ENCODE peak calls at places on chromosomes 12 and 14, in four cellular contexts. X is GM23248, M is transverse colon, G is adipocyte. T is an unnamed sample.

GRCh38 chr14:103002578-103003350 is 54.6 kb downstream of the CDC42BPB start:
- DNase-seq in X (no peak), M (no peak), G (no peak), T (no peak)

GRCh38 chr12:97308576-97309198 is 153.9 kb upstream of the RMST start:
- DNase-seq in X (peak), M (no peak), G (peak), T (peak)

GRCh38 chr14:61891251-61891650 is 129.0 kb downstream of the SNAPC1 start:
- DNase-seq in X (peak), M (no peak), G (peak), T (peak)

GRCh38 chr12:109052415-109053323 is at the start of gene USP30:
- DNase-seq in X (peak), M (peak), G (peak), T (peak)

GRCh38 chr12:123933214-123933613 is 39.4 kb downstream of the CCDC92 start:
- DNase-seq in X (no peak), M (no peak), G (no peak), T (no peak)

GRCh38 chr14:70782361-70782760 is 27.0 kb downstream of the MAP3K9 start:
- DNase-seq in X (peak), M (no peak), G (peak), T (no peak)

GRCh38 chr12:5010130-5010529 is 33.5 kb upstream of the KCNA5 start:
- DNase-seq in X (no peak), M (no peak), G (no peak), T (no peak)

GRCh38 chr12:31479516-31480210 is 111.3 kb downstream of the DENND5B start:
- DNase-seq in X (no peak), M (no peak), G (no peak), T (no peak)

GRCh38 chr12:1348606-1349005 is 245.8 kb downstream of the FBXL14 start:
- DNase-seq in X (peak), M (no peak), G (no peak), T (no peak)

GRCh38 chr14:99213101-99213500 is 58.9 kb downstream of the BCL11B start:
- DNase-seq in X (peak), M (no peak), G (peak), T (no peak)

GRCh38 chr14:99212646-99213045 is 59.4 kb downstream of the BCL11B start:
- DNase-seq in X (no peak), M (no peak), G (no peak), T (no peak)

GRCh38 chr14:99214701-99215100 is 57.3 kb downstream of the BCL11B start:
- DNase-seq in X (no peak), M (no peak), G (no peak), T (no peak)

GRCh38 chr14:99212199-99212598 is 59.8 kb downstream of the BCL11B start:
- DNase-seq in X (no peak), M (no peak), G (no peak), T (no peak)

DNA sequence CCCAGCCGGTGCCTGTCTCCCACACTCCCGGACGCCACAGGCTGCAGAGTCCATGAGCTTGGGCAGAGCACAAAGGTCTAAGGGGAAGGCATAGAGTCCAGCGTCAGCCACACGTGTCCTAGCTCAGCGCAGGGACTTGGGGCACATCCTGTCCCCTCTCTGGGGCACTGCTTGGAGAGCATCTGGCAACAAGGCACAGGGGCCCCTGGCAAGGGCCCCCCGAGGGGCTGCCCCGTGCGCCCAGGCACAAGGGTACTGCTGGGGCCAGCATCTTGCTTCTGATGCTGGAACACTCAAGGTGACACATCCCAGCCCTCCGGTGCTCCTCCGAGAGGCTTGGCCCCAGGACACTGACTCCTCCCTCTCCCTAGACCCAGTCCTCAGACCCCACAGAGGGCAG is 58.4 kb downstream of the BCL11B start:
- DNase-seq in X (no peak), M (no peak), G (no peak), T (no peak)
- H3K4me3 ChIP-seq in X (no peak), M (no peak), G (no peak), T (no peak)

DNA sequence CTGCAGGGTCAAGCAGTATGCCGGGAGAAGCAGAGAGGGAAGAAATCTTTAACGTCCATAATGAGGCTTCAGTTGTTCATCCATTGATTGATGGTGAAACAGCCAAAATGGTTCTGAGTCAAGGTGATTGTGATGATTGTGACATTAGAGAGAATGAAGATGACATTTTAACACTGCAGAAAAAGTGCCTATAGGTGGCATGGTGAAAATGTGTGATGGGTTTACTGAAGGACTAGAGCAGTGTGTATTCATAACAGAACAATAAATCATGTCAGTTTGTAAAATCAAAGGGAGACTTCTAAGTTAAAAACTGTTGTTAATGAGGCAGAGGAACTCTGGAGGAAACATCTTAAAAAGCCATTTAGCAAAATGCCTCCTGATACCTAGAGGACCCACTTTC is 57.7 kb upstream of the CAND1 start:
- DNase-seq in X (no peak), M (no peak), G (no peak), T (no peak)
- H3K4me3 ChIP-seq in X (no peak), M (no peak), G (no peak), T (no peak)

GRCh38 chr14:100371773-100372172 is 48.6 kb downstream of the SLC25A47 start:
- DNase-seq in X (no peak), M (no peak), G (no peak), T (no peak)
- H3K4me3 ChIP-seq in X (no peak), M (no peak), G (no peak), T (peak)

GRCh38 chr12:53961025-53961761 is 6.5 kb downstream of the HOXC12 start:
- DNase-seq in X (no peak), M (no peak), G (no peak), T (no peak)

GRCh38 chr12:53958128-53958527 is 3.4 kb downstream of the HOXC12 start:
- DNase-seq in X (no peak), M (no peak), G (no peak), T (no peak)

GRCh38 chr12:53959314-53959713 is 4.6 kb downstream of the HOXC12 start:
- DNase-seq in X (no peak), M (no peak), G (no peak), T (no peak)

GRCh38 chr12:53963005-53963404 is 8.3 kb downstream of the HOXC12 start:
- DNase-seq in X (no peak), M (no peak), G (no peak), T (no peak)

DNA sequence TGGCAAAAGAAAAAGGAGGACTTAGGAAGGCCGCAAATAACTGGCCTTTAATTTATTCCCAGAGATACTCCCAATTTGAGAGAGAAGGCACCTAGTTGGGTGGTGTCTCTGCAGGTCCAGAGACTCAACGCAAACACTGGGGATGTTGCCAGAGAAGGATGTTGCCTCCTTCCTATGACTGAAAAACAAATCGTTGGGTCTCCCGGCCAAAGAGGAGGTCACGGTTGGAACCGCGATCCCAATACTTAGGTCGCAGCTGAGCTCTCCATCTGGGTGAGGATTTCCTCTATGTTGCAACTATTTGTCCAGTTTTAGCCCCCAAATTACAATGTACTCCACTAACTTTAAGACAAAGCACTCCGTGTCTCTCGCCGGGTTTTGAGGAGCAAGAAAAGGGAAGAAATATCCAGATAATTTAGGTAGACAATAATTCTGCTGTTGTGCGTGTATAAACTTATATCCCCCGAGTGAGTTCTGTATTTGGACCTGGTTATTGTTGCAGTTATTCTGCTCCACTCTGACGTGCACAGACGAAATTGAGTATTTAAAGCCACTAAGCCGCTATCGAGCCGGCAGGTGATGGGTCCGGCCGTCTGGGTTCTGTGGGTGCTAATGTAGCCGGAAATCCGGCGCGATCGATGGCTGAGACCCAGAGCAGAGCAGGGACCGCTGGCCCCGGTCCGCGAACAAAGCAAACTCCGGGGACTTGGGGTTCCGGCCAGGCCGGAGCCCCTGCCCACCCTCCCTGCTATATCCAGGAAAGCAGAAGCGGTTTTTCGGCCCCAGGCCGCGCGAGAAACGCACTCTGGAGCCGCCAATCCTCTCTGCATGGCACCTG is 5.7 kb downstream of the HOXC12 start:
- DNase-seq in X (no peak), M (no peak), G (no peak), T (no peak)
- H3K4me3 ChIP-seq in X (no peak), M (no peak), G (no peak), T (no peak)

DNA sequence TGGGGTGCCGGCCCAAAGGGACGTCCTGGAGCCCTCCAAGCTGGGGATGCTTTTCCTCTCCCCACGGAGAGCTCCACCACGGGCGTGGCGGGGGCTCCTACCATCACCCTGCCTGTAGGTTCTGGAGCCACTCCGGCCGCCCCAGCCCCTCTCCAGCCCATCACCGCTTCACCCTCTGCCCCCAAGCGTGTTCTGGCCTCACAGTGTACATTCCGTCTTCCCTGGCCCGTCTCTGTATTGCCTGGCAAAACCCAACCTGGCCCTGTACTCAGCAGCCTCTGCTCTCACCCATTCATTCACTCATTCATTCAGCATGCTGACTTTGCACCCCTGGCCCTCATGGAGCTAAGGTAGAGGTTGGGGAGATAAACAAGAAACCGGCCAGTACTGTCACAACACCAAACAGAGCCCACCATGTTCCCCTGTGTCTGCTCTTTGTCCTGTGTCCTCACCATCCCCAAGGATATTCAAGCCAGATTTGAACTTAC is 20.3 kb downstream of the SLC25A29 start:
- DNase-seq in X (no peak), M (peak), G (no peak), T (no peak)
- H3K4me3 ChIP-seq in X (peak), M (peak), G (peak), T (peak)

GRCh38 chr12:120366341-120366705 is 2.6 kb downstream of the MSI1 start:
- DNase-seq in X (no peak), M (no peak), G (no peak), T (no peak)

GRCh38 chr12:120366884-120367251 is 2.1 kb downstream of the MSI1 start:
- DNase-seq in X (no peak), M (no peak), G (no peak), T (no peak)

GRCh38 chr12:120368789-120369475 is at the start of gene MSI1:
- DNase-seq in X (peak), M (no peak), G (peak), T (no peak)

GRCh38 chr12:120367924-120368788 is 808 bp downstream of the MSI1 start:
- DNase-seq in X (peak), M (peak), G (peak), T (no peak)

DNA sequence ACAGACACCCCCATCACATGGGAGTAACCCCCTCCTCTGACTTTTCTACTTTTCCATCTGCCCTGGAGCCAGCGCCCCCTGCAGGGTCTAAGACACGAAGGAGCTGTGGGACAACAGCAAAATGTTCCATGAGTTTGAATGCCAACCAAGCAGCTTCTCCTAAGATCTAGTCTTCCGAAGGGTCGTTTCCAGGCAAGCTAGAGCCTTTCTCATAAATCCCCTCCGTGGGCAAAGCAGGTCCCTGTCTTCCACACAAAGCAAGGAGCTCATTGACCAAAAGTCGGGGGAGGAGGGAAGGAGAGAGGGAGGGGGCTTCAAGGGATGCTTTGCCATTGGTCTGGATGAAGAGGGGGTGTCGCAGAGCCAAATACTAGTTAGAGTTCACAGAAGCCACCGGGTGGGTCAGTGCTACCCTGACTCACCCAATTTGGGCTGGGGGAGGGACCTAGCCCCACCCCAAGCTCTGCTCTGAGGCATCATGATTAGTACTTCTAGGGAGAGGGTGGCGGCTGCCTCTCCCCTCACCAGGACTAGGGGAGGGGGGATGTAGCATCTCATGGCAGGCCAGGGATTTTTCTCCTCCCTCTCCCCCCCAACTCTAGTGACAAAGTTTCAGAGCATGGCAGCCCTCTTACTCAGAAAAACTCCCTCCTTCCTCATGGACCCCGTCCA is 1.6 kb downstream of the MSI1 start:
- DNase-seq in X (peak), M (peak), G (peak), T (no peak)
- H3K4me3 ChIP-seq in X (no peak), M (peak), G (no peak), T (no peak)

GRCh38 chr14:73753043-73753886 is 39.1 kb upstream of the PNMA1 start:
- DNase-seq in X (peak), M (peak), G (no peak), T (peak)

GRCh38 chr14:73757381-73757780 is 43.2 kb upstream of the PNMA1 start:
- DNase-seq in X (no peak), M (no peak), G (no peak), T (no peak)

GRCh38 chr14:73754911-73755360 is 40.8 kb upstream of the PNMA1 start:
- DNase-seq in X (peak), M (peak), G (peak), T (peak)

GRCh38 chr14:73753887-73754880 is 40.0 kb upstream of the PNMA1 start:
- DNase-seq in X (peak), M (peak), G (peak), T (no peak)

GRCh38 chr14:73755434-73756014 is 41.3 kb upstream of the PNMA1 start:
- DNase-seq in X (peak), M (peak), G (peak), T (no peak)
- H3K4me3 ChIP-seq in X (peak), M (no peak), G (peak), T (peak)

DNA sequence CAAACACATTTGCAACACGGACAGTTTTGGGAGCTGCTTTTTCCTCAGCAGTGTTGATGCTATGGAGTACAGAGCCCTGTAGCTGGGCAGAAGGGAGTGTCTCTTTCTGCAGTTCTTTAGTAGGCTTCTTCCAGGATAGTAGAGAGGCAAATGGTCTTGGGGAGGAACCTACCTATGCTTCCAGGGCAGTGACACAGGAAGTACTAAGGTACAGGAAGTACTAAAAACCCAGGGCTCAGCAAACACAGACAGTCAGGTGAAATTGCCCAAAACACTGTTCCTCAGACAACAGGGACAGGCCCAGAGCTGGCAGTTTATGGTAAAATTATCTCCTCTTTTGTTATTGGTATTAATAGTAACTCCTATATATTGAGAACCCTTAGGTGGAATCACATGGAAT is 217.6 kb downstream of the TTC8 start:
- DNase-seq in X (no peak), M (no peak), G (no peak), T (no peak)
- H3K4me3 ChIP-seq in X (no peak), M (no peak), G (no peak), T (no peak)

DNA sequence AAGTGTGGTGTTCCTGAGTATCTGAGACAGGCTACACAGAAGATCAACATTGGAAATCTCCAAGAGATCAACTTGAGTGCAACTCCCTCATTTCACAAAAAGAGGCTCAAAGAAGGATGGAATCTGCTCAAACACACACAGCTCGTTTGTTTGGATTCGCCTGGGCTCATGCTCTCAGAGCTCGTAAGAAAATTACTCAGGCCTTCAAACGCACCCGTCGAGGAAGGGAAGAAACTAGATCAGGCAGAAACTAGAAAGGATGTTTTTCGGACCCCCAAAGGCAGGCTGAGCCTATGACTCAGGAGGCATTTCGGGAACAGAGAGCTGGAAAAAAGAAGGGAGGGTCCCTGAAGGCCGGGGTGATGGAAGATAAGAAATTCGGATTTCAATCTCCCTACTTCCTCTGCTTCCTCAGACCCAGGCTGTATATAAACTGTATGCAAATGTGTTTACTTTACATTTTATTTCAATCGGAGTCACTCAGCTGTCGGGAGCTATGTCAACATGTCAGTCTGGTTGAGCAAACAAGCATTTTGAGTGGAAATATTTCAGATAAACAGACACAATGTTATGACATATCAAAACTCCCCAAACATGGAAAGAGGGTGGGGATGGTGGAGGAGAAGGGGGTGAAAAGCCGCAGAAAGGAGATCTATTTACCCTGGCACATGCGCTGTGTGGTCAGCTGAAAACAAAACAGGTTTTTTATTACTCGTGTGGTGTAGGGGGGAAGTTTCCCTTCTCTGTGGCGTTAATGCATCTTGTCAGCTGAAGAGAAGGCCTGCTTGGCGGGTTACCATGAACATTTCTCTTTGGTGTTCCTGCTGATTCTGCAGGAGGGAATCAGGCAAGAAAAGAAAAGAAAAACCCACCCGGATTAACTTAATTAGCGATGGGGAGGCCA is 129.1 kb upstream of the TBX3 start:
- DNase-seq in X (no peak), M (no peak), G (peak), T (no peak)
- H3K4me3 ChIP-seq in X (no peak), M (no peak), G (no peak), T (no peak)

DNA sequence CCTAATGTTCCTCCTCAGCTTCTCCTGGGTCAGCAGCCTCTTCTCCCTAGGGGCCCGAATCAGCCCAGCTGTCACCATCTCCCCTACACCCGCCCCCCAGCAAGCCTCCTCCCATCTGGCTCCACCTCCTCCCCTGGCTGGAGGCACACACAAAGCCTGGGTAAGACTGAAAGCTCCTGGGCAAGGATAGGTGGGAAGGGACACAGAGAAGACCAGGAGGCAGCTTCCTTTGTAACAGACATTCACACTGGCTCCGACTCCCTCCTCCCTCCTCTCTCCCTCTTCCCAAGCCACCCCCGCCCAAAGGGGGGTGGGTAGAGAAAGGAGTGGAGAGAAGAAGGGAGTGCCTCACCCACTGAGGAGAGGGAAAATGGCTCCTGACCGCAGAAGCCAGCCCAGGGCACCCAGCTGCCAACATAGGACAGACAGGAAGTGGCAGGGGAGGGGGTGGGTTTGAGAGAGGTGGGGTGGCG is 4.0 kb downstream of the CHD4 start:
- DNase-seq in X (peak), M (peak), G (peak), T (peak)
- H3K4me3 ChIP-seq in X (peak), M (no peak), G (peak), T (peak)